ENCODE peak calls at places on chromosomes 4 and X, in six cellular contexts. One of them, this sample, is unnamed.

GRCh38 chr4:175412744-175413143 is 399.3 kb downstream of the GPM6A start:
- DNase-seq in stimulated activated CD4-positive, alpha-beta T cell treated with anti-CD3 and anti-CD28 coated beads, Interleukin-4, amount 100 ng/mL, for 1 hour: no peak
- DNase-seq in fibroblast of lung: peak
- DNase-seq in GM23248: peak
- DNase-seq in hypothalamus: no peak
- DNase-seq in T-helper 1 cell: no peak
- DNase-seq in this sample: no peak

GRCh38 chr4:112751447-112751846 is 114.5 kb downstream of the LARP7 start:
- DNase-seq in hypothalamus: no peak
- DNase-seq in GM23248: no peak
- DNase-seq in stimulated activated CD4-positive, alpha-beta T cell treated with anti-CD3 and anti-CD28 coated beads, Interleukin-4, amount 100 ng/mL, for 1 hour: no peak
- DNase-seq in T-helper 1 cell: no peak
- DNase-seq in fibroblast of lung: no peak
- DNase-seq in this sample: no peak

GRCh38 chrX:11558972-11559371 is 106.7 kb downstream of the ARHGAP6 start:
- DNase-seq in stimulated activated CD4-positive, alpha-beta T cell treated with anti-CD3 and anti-CD28 coated beads, Interleukin-4, amount 100 ng/mL, for 1 hour: peak
- DNase-seq in GM23248: peak
- DNase-seq in hypothalamus: no peak
- DNase-seq in T-helper 1 cell: no peak
- DNase-seq in fibroblast of lung: no peak
- DNase-seq in this sample: no peak

GRCh38 chr4:6563935-6564645 is 10.9 kb upstream of the MAN2B2 start:
- DNase-seq in hypothalamus: no peak
- DNase-seq in GM23248: no peak
- DNase-seq in stimulated activated CD4-positive, alpha-beta T cell treated with anti-CD3 and anti-CD28 coated beads, Interleukin-4, amount 100 ng/mL, for 1 hour: no peak
- DNase-seq in fibroblast of lung: no peak
- DNase-seq in T-helper 1 cell: no peak
- DNase-seq in this sample: no peak

GRCh38 chr4:10186228-10187214 is 69.9 kb upstream of the WDR1 start:
- DNase-seq in stimulated activated CD4-positive, alpha-beta T cell treated with anti-CD3 and anti-CD28 coated beads, Interleukin-4, amount 100 ng/mL, for 1 hour: no peak
- DNase-seq in hypothalamus: peak
- DNase-seq in fibroblast of lung: no peak
- DNase-seq in T-helper 1 cell: no peak
- DNase-seq in GM23248: peak
- DNase-seq in this sample: no peak

GRCh38 chr4:172480471-172480870 is 667.3 kb downstream of the GALNTL6 start:
- DNase-seq in stimulated activated CD4-positive, alpha-beta T cell treated with anti-CD3 and anti-CD28 coated beads, Interleukin-4, amount 100 ng/mL, for 1 hour: no peak
- DNase-seq in hypothalamus: no peak
- DNase-seq in GM23248: no peak
- DNase-seq in fibroblast of lung: no peak
- DNase-seq in T-helper 1 cell: no peak
- DNase-seq in this sample: no peak

GRCh38 chr4:152290522-152290921 is 245.4 kb downstream of the FBXW7 start:
- DNase-seq in T-helper 1 cell: no peak
- DNase-seq in fibroblast of lung: no peak
- DNase-seq in stimulated activated CD4-positive, alpha-beta T cell treated with anti-CD3 and anti-CD28 coated beads, Interleukin-4, amount 100 ng/mL, for 1 hour: no peak
- DNase-seq in hypothalamus: no peak
- DNase-seq in GM23248: peak
- DNase-seq in this sample: no peak

GRCh38 chrX:31374786-31375185 is 302.9 kb upstream of the FTHL17 start:
- DNase-seq in T-helper 1 cell: no peak
- DNase-seq in hypothalamus: no peak
- DNase-seq in fibroblast of lung: no peak
- DNase-seq in GM23248: no peak
- DNase-seq in stimulated activated CD4-positive, alpha-beta T cell treated with anti-CD3 and anti-CD28 coated beads, Interleukin-4, amount 100 ng/mL, for 1 hour: no peak
- DNase-seq in this sample: no peak

GRCh38 chr4:150534818-150535217 is 47.1 kb upstream of the MAB21L2 start:
- DNase-seq in fibroblast of lung: no peak
- DNase-seq in T-helper 1 cell: no peak
- DNase-seq in GM23248: no peak
- DNase-seq in hypothalamus: no peak
- DNase-seq in stimulated activated CD4-positive, alpha-beta T cell treated with anti-CD3 and anti-CD28 coated beads, Interleukin-4, amount 100 ng/mL, for 1 hour: no peak
- DNase-seq in this sample: no peak

GRCh38 chr4:99436976-99437655 is 2.0 kb upstream of the ADH7 start:
- DNase-seq in T-helper 1 cell: no peak
- DNase-seq in GM23248: peak
- DNase-seq in stimulated activated CD4-positive, alpha-beta T cell treated with anti-CD3 and anti-CD28 coated beads, Interleukin-4, amount 100 ng/mL, for 1 hour: no peak
- DNase-seq in fibroblast of lung: no peak
- DNase-seq in hypothalamus: no peak
- DNase-seq in this sample: no peak

GRCh38 chrX:37371578-37371981 is 22.4 kb downstream of the PRRG1 start:
- DNase-seq in stimulated activated CD4-positive, alpha-beta T cell treated with anti-CD3 and anti-CD28 coated beads, Interleukin-4, amount 100 ng/mL, for 1 hour: no peak
- DNase-seq in hypothalamus: no peak
- DNase-seq in fibroblast of lung: no peak
- DNase-seq in GM23248: peak
- DNase-seq in T-helper 1 cell: no peak
- DNase-seq in this sample: peak

GRCh38 chr4:31647776-31648175 is 927.6 kb downstream of the PCDH7 start:
- DNase-seq in stimulated activated CD4-positive, alpha-beta T cell treated with anti-CD3 and anti-CD28 coated beads, Interleukin-4, amount 100 ng/mL, for 1 hour: no peak
- DNase-seq in fibroblast of lung: no peak
- DNase-seq in GM23248: no peak
- DNase-seq in T-helper 1 cell: no peak
- DNase-seq in hypothalamus: no peak
- DNase-seq in this sample: no peak

GRCh38 chr4:105352826-105353225 is 121.0 kb downstream of the PPA2 start:
- DNase-seq in hypothalamus: no peak
- DNase-seq in stimulated activated CD4-positive, alpha-beta T cell treated with anti-CD3 and anti-CD28 coated beads, Interleukin-4, amount 100 ng/mL, for 1 hour: no peak
- DNase-seq in GM23248: peak
- DNase-seq in fibroblast of lung: peak
- DNase-seq in T-helper 1 cell: no peak
- DNase-seq in this sample: no peak

GRCh38 chr4:188930822-188931221 is 791.6 kb downstream of the TRIML1 start:
- DNase-seq in fibroblast of lung: peak
- DNase-seq in GM23248: no peak
- DNase-seq in T-helper 1 cell: no peak
- DNase-seq in stimulated activated CD4-positive, alpha-beta T cell treated with anti-CD3 and anti-CD28 coated beads, Interleukin-4, amount 100 ng/mL, for 1 hour: peak
- DNase-seq in hypothalamus: no peak
- DNase-seq in this sample: no peak

GRCh38 chr4:10098770-10099139 is 17.8 kb downstream of the WDR1 start:
- DNase-seq in T-helper 1 cell: no peak
- DNase-seq in GM23248: peak
- DNase-seq in stimulated activated CD4-positive, alpha-beta T cell treated with anti-CD3 and anti-CD28 coated beads, Interleukin-4, amount 100 ng/mL, for 1 hour: peak
- DNase-seq in fibroblast of lung: peak
- DNase-seq in hypothalamus: no peak
- DNase-seq in this sample: peak

GRCh38 chrX:136525738-136526606 is 6.0 kb upstream of the VGLL1 start:
- DNase-seq in T-helper 1 cell: no peak
- DNase-seq in hypothalamus: peak
- DNase-seq in fibroblast of lung: peak
- DNase-seq in stimulated activated CD4-positive, alpha-beta T cell treated with anti-CD3 and anti-CD28 coated beads, Interleukin-4, amount 100 ng/mL, for 1 hour: no peak
- DNase-seq in GM23248: peak
- DNase-seq in this sample: peak

GRCh38 chr4:125704726-125705125 is 390.0 kb downstream of the FAT4 start:
- DNase-seq in stimulated activated CD4-positive, alpha-beta T cell treated with anti-CD3 and anti-CD28 coated beads, Interleukin-4, amount 100 ng/mL, for 1 hour: no peak
- DNase-seq in hypothalamus: no peak
- DNase-seq in T-helper 1 cell: no peak
- DNase-seq in fibroblast of lung: no peak
- DNase-seq in GM23248: peak
- DNase-seq in this sample: no peak

GRCh38 chr4:140693577-140693976 is 62.6 kb downstream of the TBC1D9 start:
- DNase-seq in stimulated activated CD4-positive, alpha-beta T cell treated with anti-CD3 and anti-CD28 coated beads, Interleukin-4, amount 100 ng/mL, for 1 hour: no peak
- DNase-seq in fibroblast of lung: peak
- DNase-seq in hypothalamus: no peak
- DNase-seq in T-helper 1 cell: no peak
- DNase-seq in GM23248: no peak
- DNase-seq in this sample: no peak

GRCh38 chrX:5648941-5649568 is 579.6 kb downstream of the NLGN4X start:
- DNase-seq in stimulated activated CD4-positive, alpha-beta T cell treated with anti-CD3 and anti-CD28 coated beads, Interleukin-4, amount 100 ng/mL, for 1 hour: no peak
- DNase-seq in T-helper 1 cell: no peak
- DNase-seq in fibroblast of lung: no peak
- DNase-seq in GM23248: no peak
- DNase-seq in hypothalamus: no peak
- DNase-seq in this sample: no peak

GRCh38 chr4:80463509-80463908 is 128.0 kb downstream of the CFAP299 start:
- DNase-seq in fibroblast of lung: no peak
- DNase-seq in hypothalamus: no peak
- DNase-seq in T-helper 1 cell: no peak
- DNase-seq in stimulated activated CD4-positive, alpha-beta T cell treated with anti-CD3 and anti-CD28 coated beads, Interleukin-4, amount 100 ng/mL, for 1 hour: no peak
- DNase-seq in GM23248: no peak
- DNase-seq in this sample: no peak

GRCh38 chr4:84691170-84691691 is 108.3 kb downstream of the CDS1 start:
- DNase-seq in hypothalamus: peak
- DNase-seq in GM23248: peak
- DNase-seq in T-helper 1 cell: no peak
- DNase-seq in fibroblast of lung: peak
- DNase-seq in stimulated activated CD4-positive, alpha-beta T cell treated with anti-CD3 and anti-CD28 coated beads, Interleukin-4, amount 100 ng/mL, for 1 hour: no peak
- DNase-seq in this sample: peak

GRCh38 chr4:16705341-16705740 is 193.1 kb downstream of the LDB2 start:
- DNase-seq in GM23248: no peak
- DNase-seq in stimulated activated CD4-positive, alpha-beta T cell treated with anti-CD3 and anti-CD28 coated beads, Interleukin-4, amount 100 ng/mL, for 1 hour: no peak
- DNase-seq in hypothalamus: no peak
- DNase-seq in fibroblast of lung: no peak
- DNase-seq in T-helper 1 cell: no peak
- DNase-seq in this sample: no peak

GRCh38 chr4:94588900-94589693 is 137.4 kb downstream of the PDLIM5 start:
- DNase-seq in fibroblast of lung: no peak
- DNase-seq in hypothalamus: no peak
- DNase-seq in GM23248: peak
- DNase-seq in T-helper 1 cell: no peak
- DNase-seq in stimulated activated CD4-positive, alpha-beta T cell treated with anti-CD3 and anti-CD28 coated beads, Interleukin-4, amount 100 ng/mL, for 1 hour: no peak
- DNase-seq in this sample: no peak

GRCh38 chr4:68180858-68181531 is 51.3 kb upstream of the TMPRSS11F start:
- DNase-seq in stimulated activated CD4-positive, alpha-beta T cell treated with anti-CD3 and anti-CD28 coated beads, Interleukin-4, amount 100 ng/mL, for 1 hour: no peak
- DNase-seq in hypothalamus: no peak
- DNase-seq in T-helper 1 cell: no peak
- DNase-seq in GM23248: peak
- DNase-seq in fibroblast of lung: no peak
- DNase-seq in this sample: no peak

GRCh38 chr4:20629180-20630115 is 70.8 kb upstream of the PACRGL start:
- DNase-seq in fibroblast of lung: no peak
- DNase-seq in GM23248: no peak
- DNase-seq in hypothalamus: no peak
- DNase-seq in stimulated activated CD4-positive, alpha-beta T cell treated with anti-CD3 and anti-CD28 coated beads, Interleukin-4, amount 100 ng/mL, for 1 hour: no peak
- DNase-seq in T-helper 1 cell: no peak
- DNase-seq in this sample: no peak

GRCh38 chrX:48689143-48689920 is 5.7 kb downstream of the WAS start:
- DNase-seq in T-helper 1 cell: no peak
- DNase-seq in stimulated activated CD4-positive, alpha-beta T cell treated with anti-CD3 and anti-CD28 coated beads, Interleukin-4, amount 100 ng/mL, for 1 hour: no peak
- DNase-seq in fibroblast of lung: no peak
- DNase-seq in GM23248: no peak
- DNase-seq in hypothalamus: no peak
- DNase-seq in this sample: no peak

GRCh38 chrX:22652596-22652995 is 347.2 kb upstream of the DDX53 start:
- DNase-seq in T-helper 1 cell: no peak
- DNase-seq in fibroblast of lung: peak
- DNase-seq in GM23248: peak
- DNase-seq in stimulated activated CD4-positive, alpha-beta T cell treated with anti-CD3 and anti-CD28 coated beads, Interleukin-4, amount 100 ng/mL, for 1 hour: no peak
- DNase-seq in hypothalamus: no peak
- DNase-seq in this sample: peak

GRCh38 chr4:13240066-13240465 is 244.1 kb downstream of the RAB28 start:
- DNase-seq in T-helper 1 cell: no peak
- DNase-seq in hypothalamus: no peak
- DNase-seq in fibroblast of lung: no peak
- DNase-seq in GM23248: peak
- DNase-seq in stimulated activated CD4-positive, alpha-beta T cell treated with anti-CD3 and anti-CD28 coated beads, Interleukin-4, amount 100 ng/mL, for 1 hour: no peak
- DNase-seq in this sample: no peak

GRCh38 chr4:25509656-25510055 is 132.6 kb downstream of the ANAPC4 start:
- DNase-seq in hypothalamus: no peak
- DNase-seq in fibroblast of lung: no peak
- DNase-seq in stimulated activated CD4-positive, alpha-beta T cell treated with anti-CD3 and anti-CD28 coated beads, Interleukin-4, amount 100 ng/mL, for 1 hour: no peak
- DNase-seq in GM23248: peak
- DNase-seq in T-helper 1 cell: no peak
- DNase-seq in this sample: no peak

GRCh38 chr4:945274-946102 is 13.2 kb downstream of the TMEM175 start:
- DNase-seq in stimulated activated CD4-positive, alpha-beta T cell treated with anti-CD3 and anti-CD28 coated beads, Interleukin-4, amount 100 ng/mL, for 1 hour: no peak
- DNase-seq in fibroblast of lung: no peak
- DNase-seq in T-helper 1 cell: no peak
- DNase-seq in GM23248: no peak
- DNase-seq in hypothalamus: no peak
- DNase-seq in this sample: no peak

GRCh38 chr4:74932832-74933561 is at the start of gene PARM1:
- DNase-seq in GM23248: peak
- DNase-seq in stimulated activated CD4-positive, alpha-beta T cell treated with anti-CD3 and anti-CD28 coated beads, Interleukin-4, amount 100 ng/mL, for 1 hour: peak
- DNase-seq in fibroblast of lung: peak
- DNase-seq in hypothalamus: peak
- DNase-seq in T-helper 1 cell: no peak
- DNase-seq in this sample: peak

GRCh38 chr4:95867919-95868318 is 28.0 kb downstream of the PDHA2 start:
- DNase-seq in fibroblast of lung: peak
- DNase-seq in GM23248: peak
- DNase-seq in T-helper 1 cell: no peak
- DNase-seq in hypothalamus: no peak
- DNase-seq in stimulated activated CD4-positive, alpha-beta T cell treated with anti-CD3 and anti-CD28 coated beads, Interleukin-4, amount 100 ng/mL, for 1 hour: no peak
- DNase-seq in this sample: no peak

GRCh38 chr4:57668621-57669020 is 558.4 kb upstream of the IGFBP7 start:
- DNase-seq in fibroblast of lung: no peak
- DNase-seq in GM23248: no peak
- DNase-seq in hypothalamus: no peak
- DNase-seq in stimulated activated CD4-positive, alpha-beta T cell treated with anti-CD3 and anti-CD28 coated beads, Interleukin-4, amount 100 ng/mL, for 1 hour: no peak
- DNase-seq in T-helper 1 cell: no peak
- DNase-seq in this sample: no peak

GRCh38 chr4:84985952-84986351 is 19.5 kb upstream of the WDFY3 start:
- DNase-seq in T-helper 1 cell: no peak
- DNase-seq in stimulated activated CD4-positive, alpha-beta T cell treated with anti-CD3 and anti-CD28 coated beads, Interleukin-4, amount 100 ng/mL, for 1 hour: no peak
- DNase-seq in fibroblast of lung: peak
- DNase-seq in hypothalamus: no peak
- DNase-seq in GM23248: peak
- DNase-seq in this sample: no peak

GRCh38 chr4:102449751-102450352 is 51.3 kb upstream of the NFKB1 start:
- DNase-seq in hypothalamus: peak
- DNase-seq in T-helper 1 cell: no peak
- DNase-seq in GM23248: peak
- DNase-seq in stimulated activated CD4-positive, alpha-beta T cell treated with anti-CD3 and anti-CD28 coated beads, Interleukin-4, amount 100 ng/mL, for 1 hour: peak
- DNase-seq in fibroblast of lung: peak
- DNase-seq in this sample: no peak

GRCh38 chrX:12042615-12043014 is 95.7 kb upstream of the FRMPD4 start:
- DNase-seq in hypothalamus: no peak
- DNase-seq in T-helper 1 cell: no peak
- DNase-seq in fibroblast of lung: no peak
- DNase-seq in GM23248: no peak
- DNase-seq in stimulated activated CD4-positive, alpha-beta T cell treated with anti-CD3 and anti-CD28 coated beads, Interleukin-4, amount 100 ng/mL, for 1 hour: no peak
- DNase-seq in this sample: no peak

GRCh38 chr4:74446193-74446868 is 1.4 kb downstream of the AREG start:
- DNase-seq in hypothalamus: no peak
- DNase-seq in fibroblast of lung: no peak
- DNase-seq in GM23248: no peak
- DNase-seq in stimulated activated CD4-positive, alpha-beta T cell treated with anti-CD3 and anti-CD28 coated beads, Interleukin-4, amount 100 ng/mL, for 1 hour: no peak
- DNase-seq in T-helper 1 cell: no peak
- DNase-seq in this sample: no peak

This sample was measured in gastrocnemius medialis.